ENCODE peak calls at places on chromosome 9, in six cellular contexts. One of them, this sample, is unnamed.
A peak's percentile ranks its signal among the peaks of the same experiment; 100 is the strongest.

GRCh38 chr9:36840895-36841536 is 193.1 kb downstream of the PAX5 start:
- DNase-seq in fibroblast of mammary gland: no peak
- DNase-seq in 8988T: no peak
- DNase-seq in T follicular helper cell: no peak
- DNase-seq in progenitor cell of endocrine pancreas: no peak
- DNase-seq in mucosa of gallbladder: no peak
- DNase-seq in this sample: no peak

GRCh38 chr9:96417610-96418073 is 528 bp downstream of the ZNF367 start:
- DNase-seq in mucosa of gallbladder: no peak
- DNase-seq in T follicular helper cell: no peak
- DNase-seq in 8988T: peak; percentile 21
- DNase-seq in fibroblast of mammary gland: no peak
- DNase-seq in progenitor cell of endocrine pancreas: peak; percentile 25
- DNase-seq in this sample: no peak

GRCh38 chr9:14301582-14301981 is 12.4 kb downstream of the NFIB start:
- DNase-seq in 8988T: no peak
- DNase-seq in progenitor cell of endocrine pancreas: no peak
- DNase-seq in mucosa of gallbladder: no peak
- DNase-seq in fibroblast of mammary gland: no peak
- DNase-seq in T follicular helper cell: no peak
- DNase-seq in this sample: no peak

GRCh38 chr9:122053546-122053945 is 39.6 kb downstream of the TTLL11 start:
- DNase-seq in 8988T: no peak
- DNase-seq in T follicular helper cell: no peak
- DNase-seq in fibroblast of mammary gland: no peak
- DNase-seq in progenitor cell of endocrine pancreas: no peak
- DNase-seq in mucosa of gallbladder: no peak
- DNase-seq in this sample: no peak

GRCh38 chr9:37918665-37919165 is 14.8 kb upstream of the SLC25A51 start:
- DNase-seq in fibroblast of mammary gland: no peak
- DNase-seq in mucosa of gallbladder: no peak
- DNase-seq in T follicular helper cell: no peak
- DNase-seq in progenitor cell of endocrine pancreas: no peak
- DNase-seq in 8988T: no peak
- DNase-seq in this sample: no peak

GRCh38 chr9:94866770-94867169 is 140.3 kb downstream of the AOPEP start:
- DNase-seq in 8988T: no peak
- DNase-seq in fibroblast of mammary gland: no peak
- DNase-seq in mucosa of gallbladder: no peak
- DNase-seq in progenitor cell of endocrine pancreas: no peak
- DNase-seq in T follicular helper cell: no peak
- DNase-seq in this sample: no peak

GRCh38 chr9:87063883-87064282 is 116.6 kb upstream of the GAS1 start:
- DNase-seq in T follicular helper cell: no peak
- DNase-seq in progenitor cell of endocrine pancreas: no peak
- DNase-seq in 8988T: no peak
- DNase-seq in fibroblast of mammary gland: peak; percentile 80
- DNase-seq in mucosa of gallbladder: no peak
- DNase-seq in this sample: peak; percentile 65

GRCh38 chr9:131697097-131697496 is 42.8 kb downstream of the RAPGEF1 start:
- DNase-seq in T follicular helper cell: no peak
- DNase-seq in fibroblast of mammary gland: peak; percentile 37
- DNase-seq in progenitor cell of endocrine pancreas: no peak
- DNase-seq in mucosa of gallbladder: no peak
- DNase-seq in 8988T: no peak
- DNase-seq in this sample: no peak

GRCh38 chr9:94761506-94761905 is 35.0 kb downstream of the AOPEP start:
- DNase-seq in progenitor cell of endocrine pancreas: no peak
- DNase-seq in T follicular helper cell: no peak
- DNase-seq in fibroblast of mammary gland: no peak
- DNase-seq in 8988T: no peak
- DNase-seq in mucosa of gallbladder: no peak
- DNase-seq in this sample: no peak

GRCh38 chr9:76744336-76744735 is 19.9 kb upstream of the PCA3 start:
- DNase-seq in progenitor cell of endocrine pancreas: no peak
- DNase-seq in T follicular helper cell: no peak
- DNase-seq in fibroblast of mammary gland: no peak
- DNase-seq in mucosa of gallbladder: no peak
- DNase-seq in 8988T: no peak
- DNase-seq in this sample: no peak

GRCh38 chr9:89970701-89971100 is 365.9 kb downstream of the GADD45G start:
- DNase-seq in T follicular helper cell: no peak
- DNase-seq in progenitor cell of endocrine pancreas: no peak
- DNase-seq in 8988T: no peak
- DNase-seq in fibroblast of mammary gland: no peak
- DNase-seq in mucosa of gallbladder: no peak
- DNase-seq in this sample: no peak

GRCh38 chr9:38405841-38406240 is 13.3 kb downstream of the ALDH1B1 start:
- DNase-seq in progenitor cell of endocrine pancreas: no peak
- DNase-seq in mucosa of gallbladder: no peak
- DNase-seq in T follicular helper cell: no peak
- DNase-seq in 8988T: no peak
- DNase-seq in fibroblast of mammary gland: peak; percentile 18
- DNase-seq in this sample: no peak

GRCh38 chr9:133207540-133208170 is 1.4 kb downstream of the OBP2B start:
- DNase-seq in mucosa of gallbladder: no peak
- DNase-seq in progenitor cell of endocrine pancreas: no peak
- DNase-seq in T follicular helper cell: no peak
- DNase-seq in fibroblast of mammary gland: no peak
- DNase-seq in 8988T: no peak
- DNase-seq in this sample: no peak

GRCh38 chr9:127578627-127578951 is 33.5 kb upstream of the STXBP1 start:
- DNase-seq in 8988T: no peak
- DNase-seq in progenitor cell of endocrine pancreas: no peak
- DNase-seq in fibroblast of mammary gland: no peak
- DNase-seq in T follicular helper cell: no peak
- DNase-seq in mucosa of gallbladder: no peak
- DNase-seq in this sample: no peak

GRCh38 chr9:135992486-135993408 is 31.6 kb upstream of the UBAC1 start:
- DNase-seq in 8988T: no peak
- DNase-seq in T follicular helper cell: no peak
- DNase-seq in fibroblast of mammary gland: peak; percentile 78
- DNase-seq in progenitor cell of endocrine pancreas: peak; percentile 59
- DNase-seq in mucosa of gallbladder: peak; percentile 72
- DNase-seq in this sample: peak; percentile 15

GRCh38 chr9:134059661-134060395 is 8.0 kb downstream of the BRD3 start:
- DNase-seq in progenitor cell of endocrine pancreas: peak; percentile 6
- DNase-seq in mucosa of gallbladder: no peak
- DNase-seq in 8988T: peak; percentile 41
- DNase-seq in T follicular helper cell: no peak
- DNase-seq in fibroblast of mammary gland: no peak
- DNase-seq in this sample: no peak

GRCh38 chr9:114065304-114065703 is 12.8 kb downstream of the AMBP start:
- DNase-seq in mucosa of gallbladder: no peak
- DNase-seq in T follicular helper cell: no peak
- DNase-seq in fibroblast of mammary gland: no peak
- DNase-seq in progenitor cell of endocrine pancreas: no peak
- DNase-seq in 8988T: no peak
- DNase-seq in this sample: no peak

GRCh38 chr9:2243666-2244555 is 228.8 kb downstream of the SMARCA2 start:
- DNase-seq in progenitor cell of endocrine pancreas: no peak
- DNase-seq in T follicular helper cell: no peak
- DNase-seq in 8988T: no peak
- DNase-seq in mucosa of gallbladder: no peak
- DNase-seq in fibroblast of mammary gland: no peak
- DNase-seq in this sample: no peak

This sample was measured in non-pigmented ciliary epithelial cell.